ENCODE peak calls at places on chromosomes 16 and 17, in eight cellular contexts. T is AG04449; N is activated T-helper 2 cell treated with anti-CD3 and anti-CD28 coated beads, Interferon-gamma antibody, Interleukin-2, Interleukin-4, amounts not matched to agents 10 μg/mL and 5 μg/mL and 100 μg/mL, durations not matched to agents 14 hours and 24 hours and 36 hours; L is A172; C is GM13977; R is activated T-cell treated with anti-CD3 and anti-CD28 coated beads for 1 hour; D is H7; U is mesothelial cell of epicardium. V is an unnamed sample.

GRCh38 chr16:83143788-83144187 is 517.0 kb downstream of the CDH13 start:
- DNase-seq in L (peak; percentile 91), C (no peak), R (no peak), T (peak; percentile 36), U (no peak), D (no peak), N (no peak), V (peak; percentile 55)

GRCh38 chr16:74607310-74607966 is 524 bp upstream of the GLG1 start:
- DNase-seq in T (no peak), N (no peak), D (peak; percentile 70), C (no peak), U (no peak), L (no peak), R (no peak), V (no peak)

GRCh38 chr17:337866-338265 is 14.7 kb downstream of the RPH3AL start:
- DNase-seq in D (no peak), L (no peak), T (no peak), U (no peak), N (no peak), R (no peak), C (no peak), V (no peak)

GRCh38 chr17:3747805-3748204 is 24.1 kb downstream of the HASPIN start:
- DNase-seq in N (no peak), L (no peak), D (no peak), T (no peak), R (no peak), U (no peak), C (no peak), V (no peak)

GRCh38 chr17:75691371-75692290 is 24.5 kb downstream of the SAP30BP start:
- DNase-seq in C (no peak), N (no peak), D (no peak), T (no peak), U (no peak), L (peak; percentile 97), R (no peak), V (peak; percentile 98)

GRCh38 chr17:34443832-34444469 is 80.9 kb upstream of the CCL1 start:
- DNase-seq in N (no peak), D (peak; percentile 82), L (no peak), T (no peak), U (no peak), R (no peak), C (peak; percentile 29), V (no peak)

GRCh38 chr17:73643012-73643845 is 1.0 kb downstream of the SDK2 start:
- DNase-seq in L (no peak), U (no peak), D (peak; percentile 90), R (peak; percentile 9), C (peak; percentile 61), T (no peak), N (no peak), V (no peak)

GRCh38 chr16:9099131-9099625 is 7.7 kb downstream of the HAPSTR1 start:
- DNase-seq in C (peak; percentile 28), D (no peak), N (no peak), T (no peak), U (no peak), L (no peak), R (no peak), V (peak; percentile 25)

GRCh38 chr17:36593651-36594316 is 2.1 kb downstream of the DHRS11 start:
- DNase-seq in L (no peak), U (no peak), N (no peak), D (no peak), R (no peak), C (no peak), T (no peak), V (no peak)

GRCh38 chr17:63364387-63364786 is 81.7 kb downstream of the CYB561 start:
- DNase-seq in L (no peak), D (no peak), C (no peak), R (no peak), U (no peak), T (no peak), N (no peak), V (no peak)

GRCh38 chr17:18187816-18188761 is 4.5 kb downstream of the ALKBH5 start:
- DNase-seq in C (no peak), D (no peak), T (no peak), R (no peak), L (peak; percentile 27), U (no peak), N (no peak), V (peak; percentile 76)

GRCh38 chr16:88761830-88762229 is 23.2 kb downstream of the PIEZO1 start:
- DNase-seq in R (no peak), C (no peak), T (no peak), L (no peak), U (no peak), N (no peak), D (no peak), V (no peak)

GRCh38 chr17:60720763-60721531 is 43.3 kb downstream of the BCAS3 start:
- DNase-seq in T (peak; percentile 37), R (no peak), N (no peak), D (peak; percentile 49), U (no peak), C (peak; percentile 65), L (peak; percentile 44), V (peak; percentile 52)

GRCh38 chr17:10420811-10421210 is 939 bp downstream of the MYH8 start:
- DNase-seq in N (no peak), R (no peak), L (no peak), D (no peak), U (no peak), T (no peak), C (no peak), V (no peak)

GRCh38 chr17:76074390-76075363 is at the start of gene GALR2:
- DNase-seq in R (no peak), D (peak; percentile 90), T (no peak), N (no peak), L (no peak), U (no peak), C (no peak), V (no peak)

GRCh38 chr16:82967424-82967823 is 340.7 kb downstream of the CDH13 start:
- DNase-seq in D (no peak), N (no peak), R (no peak), T (no peak), C (no peak), L (no peak), U (no peak), V (no peak)

GRCh38 chr17:27494192-27495091 is 38.2 kb downstream of the KSR1 start:
- DNase-seq in C (no peak), L (peak; percentile 49), T (no peak), D (peak; percentile 69), R (no peak), N (no peak), U (no peak), V (no peak)

GRCh38 chr16:86485746-86486145 is 24.6 kb upstream of the FOXF1 start:
- DNase-seq in R (no peak), N (no peak), U (no peak), D (no peak), C (no peak), L (no peak), T (no peak), V (no peak)

GRCh38 chr16:56421313-56421712 is 4.0 kb downstream of the AMFR start:
- DNase-seq in T (no peak), N (no peak), U (no peak), L (no peak), D (no peak), R (no peak), C (no peak), V (no peak)

GRCh38 chr16:68093816-68094613 is 8.8 kb downstream of the NFATC3 start:
- DNase-seq in D (peak; percentile 26), R (no peak), C (no peak), T (no peak), L (peak; percentile 1), N (no peak), U (no peak), V (no peak)

GRCh38 chr16:74679983-74680382 is 13.3 kb upstream of the RFWD3 start:
- DNase-seq in L (no peak), U (no peak), C (no peak), D (no peak), R (no peak), N (no peak), T (no peak), V (no peak)